ENCODE peak calls at places on chromosomes 16 and 17, in nine cellular contexts. A, Y, D, N, S, G, J, W and L are unnamed samples.

GRCh38 chr16:57314161-57314785 is 29.8 kb upstream of the PLLP start:
- DNase-seq in A (no peak), Y (no peak), D (no peak), N (no peak), S (no peak), G (no peak), J (no peak), W (no peak), L (no peak)

GRCh38 chr17:81066072-81066471 is 31.1 kb downstream of the BAIAP2 start:
- DNase-seq in A (no peak), Y (no peak), D (no peak), N (no peak), S (no peak), G (no peak), J (no peak), W (no peak), L (no peak)

GRCh38 chr16:88116121-88116900 is 165.1 kb downstream of the BANP start:
- DNase-seq in A (peak), Y (peak), D (no peak), N (peak), S (no peak), G (peak), J (no peak), W (no peak), L (no peak)

GRCh38 chr17:72454342-72454741 is 333.5 kb downstream of the SOX9 start:
- DNase-seq in A (no peak), Y (no peak), D (no peak), N (no peak), S (no peak), G (no peak), J (no peak), W (no peak), L (no peak)

GRCh38 chr17:4394208-4395110 is 28.0 kb upstream of the UBE2G1 start:
- DNase-seq in A (no peak), Y (no peak), D (no peak), N (no peak), S (no peak), G (no peak), J (no peak), W (no peak), L (no peak)

GRCh38 chr16:10657925-10658324 is 36.8 kb downstream of the TEKT5 start:
- DNase-seq in A (no peak), Y (no peak), D (no peak), N (no peak), S (no peak), G (no peak), J (no peak), W (no peak), L (no peak)

GRCh38 chr17:48052956-48053757 is 5.0 kb downstream of the NFE2L1 start:
- DNase-seq in A (peak), Y (no peak), D (no peak), N (peak), S (no peak), G (no peak), J (peak), W (no peak), L (peak)

GRCh38 chr17:13952252-13952721 is 117.0 kb upstream of the COX10 start:
- DNase-seq in A (no peak), Y (no peak), D (no peak), N (no peak), S (no peak), G (no peak), J (no peak), W (no peak), L (no peak)

GRCh38 chr16:54407596-54407995 is 121.0 kb upstream of the IRX3 start:
- DNase-seq in A (peak), Y (peak), D (no peak), N (peak), S (no peak), G (peak), J (no peak), W (no peak), L (no peak)

GRCh38 chr16:54808890-54809289 is 121.8 kb upstream of the IRX5 start:
- DNase-seq in A (no peak), Y (no peak), D (no peak), N (no peak), S (no peak), G (no peak), J (no peak), W (no peak), L (no peak)

GRCh38 chr17:73189417-73190099 is 3.3 kb upstream of the COG1 start:
- DNase-seq in A (peak), Y (no peak), D (peak), N (peak), S (peak), G (peak), J (no peak), W (no peak), L (peak)

GRCh38 chr16:1346422-1347285 is 5.0 kb downstream of the TSR3 start:
- DNase-seq in A (no peak), Y (no peak), D (no peak), N (no peak), S (no peak), G (no peak), J (no peak), W (no peak), L (no peak)
- TF ChIP-seq CTCF in A (no peak), Y (no peak), D (no peak), N (no peak), S (no peak), G (no peak), J (no peak), W (no peak), L (no peak)

DNA sequence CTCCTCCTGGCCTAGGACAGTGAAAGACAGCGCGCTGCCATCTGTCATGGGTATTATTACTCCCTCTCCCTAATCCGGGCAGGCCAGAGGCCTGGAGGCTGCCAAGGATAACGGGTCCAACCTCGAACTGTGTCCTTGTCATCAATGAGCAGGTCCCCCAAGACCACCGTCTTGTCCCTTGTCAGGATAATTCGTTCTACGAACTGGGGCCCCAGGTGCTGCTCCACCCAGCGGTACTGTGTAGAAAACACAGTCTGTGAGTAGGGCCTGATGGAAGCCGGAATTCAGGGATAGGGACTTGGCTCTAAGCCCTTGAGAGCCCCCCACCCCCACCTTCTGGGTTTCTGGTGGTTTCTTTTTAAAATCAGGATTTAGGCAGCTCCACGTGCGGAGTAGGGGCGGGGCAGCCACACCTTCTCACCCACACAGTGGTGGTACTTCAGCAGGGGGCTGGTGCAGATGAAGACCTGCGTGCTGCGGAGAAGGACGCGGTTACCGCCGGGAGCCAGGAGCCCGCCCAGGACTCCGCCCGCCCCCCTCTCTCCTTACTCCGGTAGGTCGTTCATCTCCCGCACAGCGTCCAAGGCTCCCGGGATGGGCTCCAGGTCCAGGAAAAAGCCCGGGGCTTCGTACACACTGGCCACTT is 787 bp downstream of the NT5C start:
- DNase-seq in A (peak), Y (no peak), D (no peak), N (peak), S (peak), G (peak), J (no peak), W (peak), L (peak)
- TF ChIP-seq CTCF in A (peak), Y (peak), D (peak), N (peak), S (no peak), G (peak), J (peak), W (no peak), L (peak)

DNA sequence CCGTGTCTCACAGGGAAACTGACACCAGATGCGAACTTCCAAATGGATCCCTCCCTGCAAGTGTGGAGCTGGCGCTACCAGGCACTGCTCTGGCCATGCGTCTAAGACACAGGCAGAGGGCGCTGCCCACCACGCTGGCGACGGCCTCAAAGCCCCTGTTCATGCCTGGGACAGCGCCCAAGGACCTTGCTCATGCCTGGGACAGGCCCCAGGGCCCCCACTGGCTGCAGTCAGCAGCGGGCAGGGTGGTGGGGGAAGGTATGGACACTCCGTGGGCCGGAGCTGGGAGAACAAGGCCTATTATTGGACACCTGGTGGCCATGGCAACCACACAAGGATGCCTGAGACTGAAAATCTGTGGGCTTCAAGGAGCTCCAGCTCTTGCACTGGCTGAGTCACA is 8.8 kb downstream of the ZG16B start:
- DNase-seq in A (peak), Y (peak), D (peak), N (peak), S (peak), G (peak), J (no peak), W (no peak), L (peak)
- TF ChIP-seq CTCF in A (peak), Y (peak), D (peak), N (peak), S (peak), G (peak), J (peak), W (peak), L (peak)

GRCh38 chr16:31456988-31457360 is 2.3 kb upstream of the ARMC5 start:
- DNase-seq in A (no peak), Y (no peak), D (no peak), N (no peak), S (no peak), G (no peak), J (no peak), W (no peak), L (no peak)

GRCh38 chr16:31458073-31458834 is 1.0 kb upstream of the ARMC5 start:
- DNase-seq in A (peak), Y (no peak), D (no peak), N (peak), S (peak), G (peak), J (no peak), W (peak), L (peak)

GRCh38 chr16:31460582-31461002 is 1.3 kb downstream of the ARMC5 start:
- DNase-seq in A (peak), Y (peak), D (peak), N (peak), S (no peak), G (peak), J (no peak), W (peak), L (no peak)

GRCh38 chr16:31459722-31460581 is 651 bp downstream of the ARMC5 start:
- DNase-seq in A (peak), Y (peak), D (peak), N (peak), S (peak), G (peak), J (peak), W (peak), L (peak)

DNA sequence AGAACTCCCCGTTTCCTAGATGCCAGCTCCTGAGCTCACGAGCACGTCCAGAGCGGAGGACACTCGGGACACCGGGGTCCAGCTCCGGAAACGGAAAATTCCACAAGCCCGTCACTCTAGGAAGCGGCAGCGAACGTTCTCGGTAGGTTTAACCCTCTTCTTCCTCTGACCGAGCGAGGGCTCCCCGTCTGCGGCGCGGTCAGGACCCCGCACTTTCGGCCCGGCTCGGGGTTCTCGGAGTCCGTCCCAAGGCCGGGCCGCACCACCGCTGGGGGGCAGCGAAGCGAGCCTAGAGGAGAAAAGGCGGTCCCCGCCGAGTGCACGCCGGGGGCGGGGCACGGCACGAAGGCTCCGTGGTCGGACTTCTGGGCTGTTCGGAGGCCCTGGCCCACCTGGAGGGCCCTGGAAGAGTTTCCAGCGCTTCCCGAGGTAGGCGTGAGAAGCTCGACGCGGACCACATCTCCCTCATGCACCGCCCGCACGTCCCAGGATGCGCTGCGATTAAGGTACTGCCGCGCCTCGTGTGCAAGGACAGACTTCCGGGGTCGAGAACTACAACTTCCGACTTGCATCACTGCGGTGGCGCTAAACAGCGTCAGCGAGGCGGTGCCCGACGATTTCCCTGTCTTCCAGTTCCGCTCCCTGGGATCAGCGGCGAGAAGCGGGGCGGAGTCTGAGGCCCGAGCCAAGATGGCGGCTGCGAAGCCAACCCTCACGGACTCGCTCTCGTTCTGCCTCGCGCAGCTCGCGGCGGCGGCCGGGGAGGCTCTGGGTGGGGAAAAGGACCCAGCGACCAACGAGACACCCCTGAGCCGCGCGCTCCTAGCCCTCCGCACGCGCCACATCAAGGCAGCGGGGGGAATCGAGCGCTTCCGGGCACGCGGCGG is at the start of gene ARMC5:
- DNase-seq in A (peak), Y (peak), D (peak), N (peak), S (peak), G (peak), J (peak), W (peak), L (peak)
- TF ChIP-seq CTCF in A (peak), Y (peak), D (peak), N (peak), S (no peak), G (peak), J (peak), W (peak), L (peak)

GRCh38 chr17:64149196-64149595 is 19.3 kb upstream of the ERN1 start:
- DNase-seq in A (no peak), Y (no peak), D (no peak), N (no peak), S (no peak), G (no peak), J (no peak), W (no peak), L (no peak)

GRCh38 chr17:64150237-64151015 is 20.5 kb upstream of the ERN1 start:
- DNase-seq in A (peak), Y (no peak), D (no peak), N (peak), S (no peak), G (peak), J (no peak), W (no peak), L (no peak)

GRCh38 chr17:64148017-64148631 is 18.2 kb upstream of the ERN1 start:
- DNase-seq in A (peak), Y (no peak), D (no peak), N (peak), S (no peak), G (peak), J (no peak), W (no peak), L (no peak)

GRCh38 chr17:64147110-64148016 is 17.4 kb upstream of the ERN1 start:
- DNase-seq in A (peak), Y (no peak), D (no peak), N (peak), S (no peak), G (peak), J (no peak), W (no peak), L (no peak)

GRCh38 chr17:64148699-64149098 is 18.8 kb upstream of the ERN1 start:
- DNase-seq in A (no peak), Y (no peak), D (no peak), N (no peak), S (no peak), G (peak), J (no peak), W (no peak), L (no peak)
- TF ChIP-seq CTCF in A (no peak), Y (no peak), D (no peak), N (peak), S (no peak), G (no peak), J (no peak), W (no peak), L (no peak)

GRCh38 chr17:10875984-10876555 is 38.2 kb upstream of the PIRT start:
- DNase-seq in A (peak), Y (no peak), D (no peak), N (peak), S (peak), G (peak), J (no peak), W (no peak), L (peak)

GRCh38 chr17:10875411-10875810 is 37.5 kb upstream of the PIRT start:
- DNase-seq in A (peak), Y (no peak), D (no peak), N (peak), S (peak), G (no peak), J (no peak), W (no peak), L (no peak)

GRCh38 chr17:10881959-10882358 is 44.1 kb upstream of the PIRT start:
- DNase-seq in A (no peak), Y (no peak), D (no peak), N (no peak), S (no peak), G (no peak), J (no peak), W (no peak), L (no peak)

DNA sequence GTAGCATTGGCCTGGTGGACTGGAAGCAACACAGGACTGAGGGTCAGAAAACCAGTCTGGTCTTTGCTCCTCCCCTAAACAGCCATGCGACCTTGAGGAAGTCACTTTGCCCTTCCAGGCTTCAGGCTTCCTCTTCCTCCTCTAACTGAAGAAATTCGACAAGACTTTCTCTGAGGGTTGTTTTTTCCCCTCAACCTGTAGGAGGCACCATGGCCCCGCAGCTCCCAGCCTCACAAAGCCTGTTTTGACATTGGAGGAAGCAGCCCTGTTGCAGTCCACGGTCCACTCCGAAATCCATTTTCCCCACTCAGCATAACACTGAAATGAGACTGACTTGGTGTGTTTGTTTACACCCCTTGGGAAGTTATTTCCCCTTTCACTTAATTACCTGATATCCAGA is 41.2 kb upstream of the PIRT start:
- DNase-seq in A (peak), Y (no peak), D (no peak), N (peak), S (no peak), G (no peak), J (no peak), W (no peak), L (peak)
- TF ChIP-seq CTCF in A (no peak), Y (no peak), D (no peak), N (peak), S (no peak), G (no peak), J (no peak), W (no peak), L (peak)

GRCh38 chr17:82424863-82425159 is 6.4 kb upstream of the OGFOD3 start:
- DNase-seq in A (no peak), Y (no peak), D (no peak), N (no peak), S (no peak), G (no peak), J (no peak), W (no peak), L (no peak)

GRCh38 chr17:82428546-82428945 is 10.2 kb upstream of the OGFOD3 start:
- DNase-seq in A (no peak), Y (no peak), D (no peak), N (no peak), S (no peak), G (no peak), J (no peak), W (no peak), L (no peak)

GRCh38 chr17:82419471-82419995 is 1.1 kb upstream of the OGFOD3 start:
- DNase-seq in A (no peak), Y (no peak), D (no peak), N (no peak), S (no peak), G (no peak), J (no peak), W (no peak), L (no peak)

GRCh38 chr17:82429824-82430223 is 11.4 kb upstream of the OGFOD3 start:
- DNase-seq in A (no peak), Y (no peak), D (no peak), N (no peak), S (no peak), G (no peak), J (no peak), W (no peak), L (no peak)

DNA sequence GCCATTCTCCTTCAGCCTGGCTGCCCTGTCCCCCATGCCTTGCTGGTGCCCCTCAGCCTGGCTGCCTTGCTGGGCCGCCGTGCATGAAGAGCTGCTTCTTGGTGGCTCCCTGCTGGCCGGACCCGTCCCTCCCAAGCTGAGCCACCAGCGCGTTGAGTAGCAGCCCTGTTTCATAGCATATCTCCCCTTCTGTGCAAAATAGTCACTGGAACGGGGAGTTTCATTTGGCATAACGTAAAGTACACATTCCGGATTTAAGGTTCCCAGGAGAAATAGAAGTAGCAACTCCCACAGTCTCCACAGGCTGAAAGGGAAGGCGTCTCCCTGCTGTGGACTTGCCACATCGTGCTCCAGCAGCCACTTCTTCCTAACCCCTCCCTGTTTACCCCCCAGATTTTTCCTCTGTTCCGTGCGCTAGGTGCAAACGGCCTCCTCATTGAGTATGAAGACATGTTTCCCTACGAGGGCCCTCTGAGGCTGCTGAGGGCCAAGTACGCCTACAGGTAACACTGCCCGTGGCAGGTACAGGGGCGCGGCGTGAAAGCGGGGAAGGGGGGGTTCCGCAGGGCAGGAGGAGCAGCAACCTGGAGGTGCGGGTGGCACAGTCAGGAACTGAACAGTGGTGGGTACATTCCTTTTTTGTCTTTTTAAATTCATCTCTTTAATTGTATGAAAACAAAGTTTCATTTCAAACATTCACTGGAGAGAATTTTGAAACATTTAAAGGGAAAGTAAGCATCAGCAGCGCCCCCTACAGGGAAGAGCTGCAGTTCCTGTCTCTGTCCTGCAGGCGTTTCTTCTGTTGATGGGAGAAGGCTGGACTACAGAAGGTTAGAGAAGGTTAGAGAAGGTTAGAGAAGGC is 5.8 kb upstream of the OGFOD3 start:
- DNase-seq in A (peak), Y (peak), D (no peak), N (peak), S (peak), G (peak), J (no peak), W (peak), L (no peak)
- TF ChIP-seq CTCF in A (peak), Y (peak), D (peak), N (peak), S (peak), G (peak), J (peak), W (peak), L (peak)

GRCh38 chr16:81026429-81026828 is 9.2 kb upstream of the ATMIN start:
- DNase-seq in A (no peak), Y (no peak), D (no peak), N (peak), S (no peak), G (no peak), J (no peak), W (no peak), L (no peak)
- TF ChIP-seq CTCF in A (no peak), Y (no peak), D (no peak), N (no peak), S (no peak), G (no peak), J (no peak), W (no peak), L (no peak)

GRCh38 chr17:19800571-19800970 is 52.5 kb upstream of the ALDH3A1 start:
- DNase-seq in A (no peak), Y (no peak), D (no peak), N (no peak), S (no peak), G (no peak), J (no peak), W (no peak), L (no peak)
- TF ChIP-seq CTCF in A (no peak), Y (no peak), D (no peak), N (no peak), S (no peak), G (no peak), J (no peak), W (peak), L (no peak)

GRCh38 chr16:17471745-17472075 is 950 bp upstream of the XYLT1 start:
- DNase-seq in A (no peak), Y (no peak), D (no peak), N (no peak), S (no peak), G (no peak), J (no peak), W (no peak), L (no peak)
- TF ChIP-seq CTCF in A (no peak), Y (no peak), D (no peak), N (no peak), S (no peak), G (no peak), J (no peak), W (no peak), L (no peak)